ENCODE peak calls at places on chromosomes 7 and 10, in nine cellular contexts. S is psoas muscle; M is CD8-positive, alpha-beta memory T cell; T is small intestine; F is cardiac fibroblast; U is IMR-90; Q is BJ; Z is GM12865; G is K562. Y is an unnamed sample.

GRCh38 chr10:115335366-115335765 is 242.2 kb downstream of the ATRNL1 start:
- DNase-seq in S (no peak), F (no peak), U (no peak), Q (no peak), M (no peak), T (no peak), Z (no peak), G (no peak), Y (no peak)

GRCh38 chr10:99395750-99396445 is 34.5 kb downstream of the GOT1 start:
- DNase-seq in Z (no peak), Q (peak; percentile 61), M (no peak), F (peak; percentile 78), T (no peak), G (no peak), S (no peak), U (peak; percentile 83), Y (peak; percentile 11)

GRCh38 chr7:44383566-44383965 is 58.2 kb upstream of the CAMK2B start:
- DNase-seq in S (peak; percentile 65), M (no peak), Z (no peak), Q (peak; percentile 26), G (no peak), F (peak; percentile 84), U (peak; percentile 81), T (no peak), Y (no peak)

GRCh38 chr10:91391915-91392314 is 18.2 kb upstream of the HECTD2 start:
- DNase-seq in G (no peak), F (no peak), M (no peak), S (no peak), U (no peak), Q (no peak), Z (no peak), T (no peak), Y (no peak)

GRCh38 chr7:108088729-108089128 is 41.4 kb downstream of the LAMB4 start:
- DNase-seq in T (no peak), Z (no peak), M (no peak), G (no peak), U (no peak), S (no peak), Q (no peak), F (no peak), Y (no peak)

GRCh38 chr10:4766449-4766848 is 59.6 kb upstream of the AKR1E2 start:
- DNase-seq in Z (no peak), Q (no peak), F (peak; percentile 58), G (no peak), U (peak; percentile 18), S (no peak), T (no peak), M (no peak), Y (no peak)

GRCh38 chr10:33314788-33315561 is 19.5 kb downstream of the NRP1 start:
- DNase-seq in F (peak; percentile 63), S (no peak), T (no peak), Z (no peak), U (peak; percentile 80), Q (no peak), M (no peak), G (no peak), Y (no peak)

GRCh38 chr10:77195101-77195500 is 442.5 kb downstream of the KCNMA1 start:
- DNase-seq in Q (peak; percentile 81), U (peak; percentile 90), Z (no peak), G (no peak), F (peak; percentile 84), S (no peak), T (no peak), M (no peak), Y (no peak)

GRCh38 chr10:19638173-19638872 is 177.9 kb upstream of the PLXDC2 start:
- DNase-seq in T (peak; percentile 88), G (no peak), F (peak; percentile 95), U (peak; percentile 95), Q (peak; percentile 86), S (no peak), M (no peak), Z (no peak), Y (no peak)

GRCh38 chr10:69359089-69360025 is 57.4 kb downstream of the TACR2 start:
- DNase-seq in Q (no peak), T (no peak), Z (no peak), S (no peak), M (no peak), G (no peak), F (peak; percentile 58), U (no peak), Y (peak; percentile 86)

GRCh38 chr10:43076876-43077420 is at the start of gene RET:
- DNase-seq in M (no peak), F (peak; percentile 9), U (no peak), Z (no peak), S (peak; percentile 63), T (peak; percentile 46), G (peak; percentile 93), Q (no peak), Y (no peak)

GRCh38 chr10:48523820-48524758 is 80.8 kb downstream of the ARHGAP22 start:
- DNase-seq in Z (no peak), T (no peak), G (peak; percentile 95), U (no peak), S (no peak), M (no peak), F (no peak), Q (no peak), Y (no peak)

GRCh38 chr7:127844707-127845331 is 186.4 kb downstream of the LRRC4 start:
- DNase-seq in T (peak; percentile 79), U (peak; percentile 61), Z (no peak), M (no peak), Q (no peak), F (peak; percentile 46), S (peak; percentile 37), G (peak; percentile 53), Y (no peak)

GRCh38 chr10:86946215-86947170 is 10.9 kb downstream of the MMRN2 start:
- DNase-seq in G (no peak), S (peak; percentile 37), Z (no peak), U (no peak), Q (no peak), F (no peak), T (no peak), M (no peak), Y (no peak)

GRCh38 chr7:8261711-8262695 is at the start of gene ICA1:
- DNase-seq in M (no peak), T (peak; percentile 78), U (no peak), G (peak; percentile 78), Q (no peak), Z (peak; percentile 47), S (peak; percentile 57), F (peak; percentile 10), Y (no peak)

GRCh38 chr7:131235489-131236317 is 92.0 kb upstream of the MKLN1 start:
- DNase-seq in M (peak; percentile 92), G (no peak), S (no peak), U (peak; percentile 100), F (peak; percentile 100), Q (peak; percentile 86), Z (no peak), T (peak; percentile 28), Y (peak; percentile 68)

GRCh38 chr10:45373003-45373782 is 823 bp upstream of the ALOX5 start:
- DNase-seq in Q (no peak), Z (peak; percentile 59), G (peak; percentile 68), S (peak; percentile 17), F (no peak), T (no peak), M (no peak), U (no peak), Y (no peak)

GRCh38 chr10:99945286-99945685 is 64.5 kb downstream of the DNMBP start:
- DNase-seq in F (peak; percentile 87), T (peak; percentile 67), Z (no peak), M (no peak), Q (peak; percentile 74), G (no peak), U (peak; percentile 93), S (peak; percentile 40), Y (no peak)

GRCh38 chr10:86969421-86970041 is 1.2 kb downstream of the ADIRF start:
- DNase-seq in M (no peak), S (peak; percentile 38), Z (no peak), T (peak; percentile 40), Q (no peak), U (peak; percentile 57), G (no peak), F (peak; percentile 68), Y (no peak)

GRCh38 chr7:18040196-18040595 is 12.6 kb upstream of the PRPS1L1 start:
- DNase-seq in Q (peak; percentile 12), M (no peak), Z (no peak), G (no peak), S (no peak), T (no peak), U (peak; percentile 90), F (peak; percentile 62), Y (no peak)
- H3K4me3 ChIP-seq in Q (no peak overlapping the region), M (no peak overlapping the region), Z (no peak overlapping the region), G (no peak overlapping the region), S (no peak overlapping the region), T (no peak overlapping the region), U (no peak overlapping the region), F (no peak overlapping the region), Y (no peak overlapping the region)

DNA sequence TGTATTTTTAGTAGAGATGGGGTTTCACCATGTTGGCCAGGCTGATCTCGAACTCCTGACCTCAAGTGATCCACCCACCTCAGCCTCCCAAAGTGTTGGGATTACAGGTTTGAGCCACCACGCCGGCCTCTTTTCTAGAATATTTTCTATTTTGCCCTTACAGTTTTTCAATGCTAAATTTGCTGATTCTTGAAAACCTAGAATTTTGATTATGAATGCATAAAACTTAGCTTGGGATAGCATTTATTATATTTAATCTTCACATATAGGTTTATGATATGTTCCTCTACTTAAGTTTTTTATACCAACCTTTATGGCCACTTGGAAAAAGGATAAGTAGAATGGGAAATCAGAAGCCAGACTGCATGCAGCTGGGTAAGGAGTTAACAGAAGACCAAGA is 2.1 kb downstream of the TMEM60 start:
- DNase-seq in G (no peak), T (no peak), M (no peak), U (no peak), Q (no peak), F (no peak), S (no peak), Z (no peak), Y (no peak)
- H3K4me3 ChIP-seq in G (peak overlapping the region; percentile 75), T (no peak overlapping the region), M (no peak overlapping the region), U (no peak overlapping the region), Q (no peak overlapping the region), F (no peak overlapping the region), S (peak overlapping the region; percentile 95), Z (no peak overlapping the region), Y (no peak overlapping the region)

GRCh38 chr10:78357673-78358206 is 324.1 kb downstream of the RPS24 start:
- DNase-seq in T (no peak), M (no peak), Q (no peak), Z (no peak), G (no peak), S (no peak), F (no peak), U (no peak), Y (no peak)
- H3K4me3 ChIP-seq in T (no peak overlapping the region), M (no peak overlapping the region), Q (no peak overlapping the region), Z (no peak overlapping the region), G (no peak overlapping the region), S (no peak overlapping the region), F (no peak overlapping the region), U (no peak overlapping the region), Y (no peak overlapping the region)

DNA sequence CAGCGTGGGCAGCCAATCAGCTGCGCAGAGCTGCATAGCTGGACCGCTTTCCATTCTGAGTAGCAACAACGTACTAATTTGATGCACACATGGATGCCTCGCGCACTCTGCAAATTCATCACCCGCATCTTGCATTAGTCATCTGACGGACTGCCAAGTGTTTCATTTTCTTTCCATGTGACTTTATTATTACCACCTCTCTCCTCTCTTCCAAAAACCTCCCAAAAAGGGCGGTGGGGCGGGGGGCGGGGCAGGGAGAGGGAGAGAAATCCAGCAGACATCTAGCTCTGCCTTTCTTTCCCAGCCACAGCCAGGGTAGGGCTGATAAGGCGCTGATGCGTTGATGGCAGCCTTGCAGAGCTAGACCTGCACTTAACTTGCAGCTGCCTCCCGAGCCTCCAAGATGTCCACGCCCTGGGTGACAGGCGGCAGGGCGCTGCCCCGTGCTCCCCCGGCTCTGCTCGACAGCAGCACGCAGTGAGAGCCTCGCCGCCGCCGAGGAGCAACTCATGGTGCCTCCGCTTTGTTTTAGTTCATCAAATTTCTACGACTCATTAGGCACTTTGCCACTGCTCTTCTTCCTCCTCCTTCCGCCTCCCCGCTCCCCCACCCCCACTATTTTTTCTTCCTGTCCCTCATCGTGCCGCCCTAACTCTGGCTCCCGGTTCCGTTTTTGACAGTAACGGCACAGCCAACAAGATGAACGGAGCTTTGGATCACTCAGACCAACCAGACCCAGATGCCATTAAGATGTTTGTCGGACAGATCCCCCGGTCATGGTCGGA is 147.3 kb downstream of the CELF2 start:
- DNase-seq in S (peak; percentile 49), Q (peak; percentile 63), T (peak; percentile 55), F (peak; percentile 70), M (peak; percentile 87), U (peak; percentile 78), G (peak; percentile 53), Z (peak; percentile 85), Y (peak; percentile 80)
- H3K4me3 ChIP-seq in S (peak overlapping the region; percentile 64), Q (peak overlapping the region; percentile 62), T (peak overlapping the region; percentile 68), F (peak overlapping the region; percentile 45), M (peak overlapping the region; percentile 72), U (peak overlapping the region; percentile 49), G (peak overlapping the region; percentile 55), Z (peak overlapping the region; percentile 94), Y (peak overlapping the region; percentile 84)